ENCODE peak calls at places on chromosomes 3 and 15, in seven cellular contexts. R, X, O, T, K, V and U are unnamed samples.

GRCh38 chr15:92638291-92638708 is 17.3 kb downstream of the FAM174B start:
- DNase-seq in R (no peak), X (no peak), O (no peak), T (peak; percentile 25), K (no peak), V (no peak), U (no peak)

GRCh38 chr3:74314696-74315095 is 299.8 kb downstream of the CNTN3 start:
- DNase-seq in R (no peak), X (peak; percentile 83), O (no peak), T (no peak), K (no peak), V (no peak), U (no peak)

GRCh38 chr3:63656791-63657190 is 4.3 kb downstream of the SNTN start:
- DNase-seq in R (no peak), X (peak; percentile 59), O (no peak), T (no peak), K (no peak), V (no peak), U (no peak)

GRCh38 chr3:50652709-50653108 is 22.0 kb upstream of the DOCK3 start:
- DNase-seq in R (peak; percentile 23), X (peak; percentile 58), O (no peak), T (no peak), K (peak; percentile 64), V (no peak), U (no peak)

GRCh38 chr3:125055165-125055912 is 458 bp downstream of the HEG1 start:
- DNase-seq in R (peak; percentile 69), X (peak; percentile 68), O (peak; percentile 65), T (peak; percentile 85), K (no peak), V (peak; percentile 60), U (no peak)

GRCh38 chr15:80940851-80941250 is 48.8 kb downstream of the MESD start:
- DNase-seq in R (no peak), X (no peak), O (no peak), T (no peak), K (no peak), V (no peak), U (no peak)

GRCh38 chr3:176906046-176906905 is 291.0 kb downstream of the TBL1XR1 start:
- DNase-seq in R (no peak), X (peak; percentile 66), O (no peak), T (no peak), K (peak; percentile 4), V (peak; percentile 43), U (no peak)

GRCh38 chr3:129004639-129005295 is 3.7 kb downstream of the EFCC1 start:
- DNase-seq in R (no peak), X (no peak), O (no peak), T (no peak), K (no peak), V (no peak), U (no peak)

GRCh38 chr3:133994166-133994910 is 35.4 kb downstream of the SLCO2A1 start:
- DNase-seq in R (no peak), X (no peak), O (no peak), T (peak; percentile 25), K (no peak), V (no peak), U (peak; percentile 56)

GRCh38 chr3:187291001-187291511 is 481 bp downstream of the MASP1 start:
- DNase-seq in R (peak; percentile 42), X (peak; percentile 73), O (no peak), T (no peak), K (peak; percentile 37), V (no peak), U (no peak)

GRCh38 chr15:30671309-30671708 is 45.4 kb downstream of the ARHGAP11B start:
- DNase-seq in R (no peak), X (no peak), O (no peak), T (no peak), K (no peak), V (no peak), U (no peak)

GRCh38 chr3:40593351-40593750 is 68.6 kb downstream of the ZNF621 start:
- DNase-seq in R (no peak), X (no peak), O (no peak), T (no peak), K (no peak), V (no peak), U (no peak)

GRCh38 chr3:150408232-150409124 is at the start of gene TSC22D2:
- DNase-seq in R (peak; percentile 99), X (peak; percentile 99), O (peak; percentile 97), T (peak; percentile 96), K (peak; percentile 97), V (peak; percentile 89), U (peak; percentile 95)

GRCh38 chr15:63908986-63909385 is 75.2 kb upstream of the HERC1 start:
- DNase-seq in R (no peak), X (peak; percentile 70), O (no peak), T (no peak), K (no peak), V (no peak), U (no peak)

GRCh38 chr3:183116051-183116614 is 16.8 kb upstream of the MCCC1 start:
- DNase-seq in R (peak; percentile 72), X (peak; percentile 18), O (peak; percentile 95), T (no peak), K (peak; percentile 88), V (no peak), U (no peak)

GRCh38 chr3:130896101-130896500 is 2.2 kb downstream of the ATP2C1 start:
- DNase-seq in R (no peak), X (peak; percentile 10), O (no peak), T (no peak), K (no peak), V (no peak), U (no peak)

GRCh38 chr15:75200765-75201608 is 695 bp upstream of the C15orf39 start:
- DNase-seq in R (peak; percentile 36), X (peak; percentile 52), O (no peak), T (no peak), K (peak; percentile 85), V (peak; percentile 63), U (peak; percentile 78)

GRCh38 chr3:13043656-13044055 is 29.6 kb downstream of the IQSEC1 start:
- DNase-seq in R (no peak), X (no peak), O (no peak), T (no peak), K (no peak), V (no peak), U (no peak)

GRCh38 chr3:99843590-99844260 is 26.1 kb downstream of the CMSS1 start:
- DNase-seq in R (no peak), X (peak; percentile 44), O (no peak), T (no peak), K (no peak), V (peak; percentile 42), U (no peak)

GRCh38 chr3:4416961-4417360 is 50.1 kb downstream of the SUMF1 start:
- DNase-seq in R (no peak), X (peak; percentile 88), O (peak; percentile 20), T (peak; percentile 92), K (no peak), V (peak; percentile 22), U (no peak)

GRCh38 chr3:170689218-170689874 is 103.5 kb upstream of the SLC7A14 start:
- DNase-seq in R (no peak), X (peak; percentile 93), O (no peak), T (peak; percentile 84), K (peak; percentile 86), V (no peak), U (no peak)

GRCh38 chr15:89665449-89666146 is 10.3 kb upstream of the KIF7 start:
- DNase-seq in R (peak; percentile 83), X (peak; percentile 78), O (peak; percentile 65), T (peak; percentile 91), K (peak; percentile 46), V (peak; percentile 67), U (peak; percentile 81)

GRCh38 chr3:129625071-129625874 is 18.8 kb upstream of the PLXND1 start:
- DNase-seq in R (no peak), X (no peak), O (peak; percentile 27), T (no peak), K (peak; percentile 61), V (peak; percentile 22), U (peak; percentile 71)

GRCh38 chr15:85440451-85440850 is 60.0 kb downstream of the AKAP13 start:
- DNase-seq in R (no peak), X (no peak), O (no peak), T (no peak), K (no peak), V (no peak), U (no peak)

GRCh38 chr15:49888341-49888693 is 230.7 kb downstream of the ATP8B4 start:
- DNase-seq in R (no peak), X (peak; percentile 11), O (no peak), T (no peak), K (no peak), V (no peak), U (no peak)

GRCh38 chr3:156240642-156241041 is 120.3 kb downstream of the KCNAB1 start:
- DNase-seq in R (no peak), X (no peak), O (no peak), T (no peak), K (no peak), V (no peak), U (no peak)

GRCh38 chr3:189883113-189883753 is 237.5 kb downstream of the P3H2 start:
- DNase-seq in R (no peak), X (no peak), O (no peak), T (no peak), K (no peak), V (no peak), U (no peak)

GRCh38 chr3:125179528-125180240 is 32.9 kb downstream of the SLC12A8 start:
- DNase-seq in R (no peak), X (no peak), O (no peak), T (no peak), K (no peak), V (no peak), U (no peak)

GRCh38 chr3:102248981-102249705 is 185.7 kb upstream of the ZPLD1 start:
- DNase-seq in R (no peak), X (peak; percentile 34), O (no peak), T (no peak), K (no peak), V (no peak), U (no peak)

GRCh38 chr15:63107895-63108546 is 13.6 kb upstream of the LACTB start:
- DNase-seq in R (no peak), X (peak; percentile 99), O (no peak), T (no peak), K (no peak), V (no peak), U (no peak)

GRCh38 chr3:164194842-164195241 is 883.5 kb downstream of the SI start:
- DNase-seq in R (no peak), X (no peak), O (no peak), T (no peak), K (no peak), V (no peak), U (no peak)

GRCh38 chr3:152961323-152961722 is 126.4 kb downstream of the P2RY1 start:
- DNase-seq in R (no peak), X (peak; percentile 77), O (no peak), T (no peak), K (no peak), V (no peak), U (no peak)

GRCh38 chr3:133872161-133872560 is 23.5 kb downstream of the RAB6B start:
- DNase-seq in R (no peak), X (no peak), O (no peak), T (peak; percentile 43), K (no peak), V (no peak), U (no peak)

GRCh38 chr3:29525254-29525881 is 244.5 kb downstream of the RBMS3 start:
- DNase-seq in R (no peak), X (peak; percentile 59), O (no peak), T (no peak), K (no peak), V (peak; percentile 71), U (peak; percentile 90)